ENCODE peak calls at places on chromosomes 11 and 22, in eight cellular contexts. O, B, N, Z, X, C, Y and W are unnamed samples.

GRCh38 chr11:87128372-87128771 is 90.6 kb downstream of the TMEM135 start:
- DNase-seq in C (no peak), Z (no peak), X (no peak), Y (no peak), B (no peak), O (no peak), N (no peak), W (no peak)

GRCh38 chr11:75576445-75577049 is 14.5 kb downstream of the SERPINH1 start:
- DNase-seq in B (peak; percentile 90), X (no peak), O (no peak), Z (no peak), Y (peak; percentile 70), N (no peak), C (no peak), W (peak; percentile 3)

GRCh38 chr11:134228625-134229024 is 4.2 kb downstream of the VPS26B start:
- DNase-seq in B (no peak), C (no peak), X (no peak), Z (no peak), N (peak; percentile 80), Y (no peak), O (no peak), W (no peak)

GRCh38 chr11:111448420-111448819 is 63.8 kb downstream of the BTG4 start:
- DNase-seq in X (no peak), Z (no peak), C (no peak), Y (no peak), N (no peak), O (no peak), B (no peak), W (no peak)

GRCh38 chr11:2355000-2355644 is 22.0 kb upstream of the CD81 start:
- DNase-seq in X (no peak), C (peak; percentile 67), Z (no peak), B (no peak), Y (no peak), N (peak; percentile 57), O (no peak), W (no peak)

GRCh38 chr11:117748771-117749540 is 48.1 kb downstream of the DSCAML1 start:
- DNase-seq in Y (no peak), X (no peak), N (no peak), B (peak; percentile 53), C (no peak), O (no peak), Z (no peak), W (no peak)

GRCh38 chr11:47189100-47189834 is 3.0 kb upstream of the PACSIN3 start:
- DNase-seq in B (no peak), N (peak; percentile 82), O (no peak), Z (no peak), X (no peak), Y (peak; percentile 59), C (peak; percentile 95), W (no peak)

GRCh38 chr11:57680552-57680874 is 12.6 kb downstream of the ZDHHC5 start:
- DNase-seq in Z (no peak), O (no peak), Y (no peak), C (peak; percentile 56), X (no peak), N (no peak), B (no peak), W (no peak)

GRCh38 chr22:28750471-28750881 is 8.6 kb downstream of the HSCB start:
- DNase-seq in X (no peak), Y (no peak), C (peak; percentile 92), B (no peak), Z (no peak), N (peak; percentile 59), O (no peak), W (no peak)

GRCh38 chr22:38041760-38042584 is 15.2 kb upstream of the PICK1 start:
- DNase-seq in N (no peak), Z (no peak), B (no peak), C (no peak), O (no peak), X (no peak), Y (no peak), W (no peak)

GRCh38 chr22:38213319-38214247 is 11.8 kb downstream of the MAFF start:
- DNase-seq in Z (no peak), X (no peak), Y (no peak), B (no peak), N (no peak), C (no peak), O (no peak), W (no peak)

GRCh38 chr22:30204742-30205111 is 41.8 kb downstream of the LIF start:
- DNase-seq in X (no peak), B (no peak), N (peak; percentile 88), C (no peak), O (no peak), Y (no peak), Z (no peak), W (no peak)